ENCODE peak calls at places on chromosomes 11 and 22, in six cellular contexts. I is K562, B is GM12878, Y is HCT116, K is HepG2, S is H1. G is an unnamed sample.

GRCh38 chr11:117921456-117921855 is 7.7 kb downstream of the TMPRSS13 start:
- DNase-seq in I (no peak), B (no peak), Y (no peak), K (no peak), S (no peak), G (no peak)

GRCh38 chr11:44078794-44079193 is 12.7 kb downstream of the ACCS start:
- DNase-seq in I (no peak), B (no peak), Y (no peak), K (no peak), S (no peak), G (no peak)

GRCh38 chr22:24688294-24688693 is 85.3 kb downstream of the GGT1 start:
- DNase-seq in I (no peak), B (no peak), Y (no peak), K (no peak), S (no peak), G (peak)

GRCh38 chr11:125591659-125592304 is 870 bp upstream of the STT3A start:
- DNase-seq in I (peak), B (no peak), Y (no peak), K (peak), S (no peak), G (peak)

GRCh38 chr11:122002926-122003325 is 113.1 kb downstream of the BLID start:
- DNase-seq in I (no peak), B (no peak), Y (no peak), K (no peak), S (no peak), G (no peak)

GRCh38 chr11:68314203-68314885 is 2.0 kb downstream of the LRP5 start:
- DNase-seq in I (no peak), B (no peak), Y (no peak), K (no peak), S (no peak), G (no peak)

GRCh38 chr11:74169736-74170458 is 905 bp downstream of the C2CD3 start:
- DNase-seq in I (peak), B (no peak), Y (no peak), K (no peak), S (no peak), G (no peak)

GRCh38 chr11:82718841-82719240 is 14.8 kb downstream of the FAM181B start:
- DNase-seq in I (no peak), B (no peak), Y (no peak), K (no peak), S (no peak), G (no peak)

GRCh38 chr22:46881373-46882118 is 119.1 kb downstream of the TBC1D22A start:
- DNase-seq in I (no peak), B (no peak), Y (no peak), K (no peak), S (no peak), G (no peak)

GRCh38 chr11:94424662-94425061 is 23.4 kb upstream of the GPR83 start:
- DNase-seq in I (no peak), B (no peak), Y (no peak), K (no peak), S (no peak), G (no peak)

DNA sequence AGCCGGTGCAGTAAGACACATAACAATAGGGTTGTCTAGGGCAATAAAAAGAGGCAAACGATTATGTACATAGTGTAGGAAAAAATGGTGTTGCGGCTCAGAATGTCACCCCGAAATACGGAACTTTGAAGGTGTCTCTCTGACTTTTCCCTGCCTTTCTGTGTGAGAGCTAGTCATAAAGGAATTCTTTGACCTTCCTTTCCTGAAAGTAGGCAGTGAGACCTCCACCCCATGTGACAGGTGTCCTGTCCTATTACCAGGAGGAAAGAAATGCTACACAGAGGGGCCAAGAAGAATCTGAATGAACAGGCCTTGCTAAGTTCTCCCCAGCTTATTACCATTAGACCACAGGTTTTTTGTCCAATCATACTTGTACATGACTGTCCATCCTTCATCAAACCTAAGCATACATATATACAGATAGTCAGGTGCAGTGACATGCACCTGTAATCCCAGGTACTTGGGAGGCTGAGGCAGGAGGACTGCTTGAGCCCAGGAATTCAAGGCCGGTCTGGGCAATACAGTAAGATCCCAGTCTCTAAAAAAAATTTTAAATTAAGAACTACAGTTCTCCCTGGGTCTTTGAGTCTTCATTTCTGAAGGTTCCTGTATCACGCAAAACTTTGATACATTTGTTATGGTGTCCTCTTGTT is 16.1 kb upstream of the TOP3B start:
- DNase-seq in I (no peak), B (no peak), Y (no peak), K (no peak), S (no peak), G (no peak)
- TF ChIP-seq ZNF274 in I (no peak), B (no peak), Y (no peak), K (no peak), S (no peak), G (no peak)

GRCh38 chr11:66119348-66120133 is 49.5 kb downstream of the PACS1 start:
- DNase-seq in I (no peak), B (no peak), Y (peak), K (peak), S (no peak), G (peak)
- TF ChIP-seq ZNF274 in I (no peak), B (no peak), Y (no peak), K (no peak), S (no peak), G (no peak)

GRCh38 chr11:64524534-64525042 is 66.4 kb upstream of the SLC22A12 start:
- DNase-seq in I (no peak), B (no peak), Y (no peak), K (no peak), S (no peak), G (no peak)
- TF ChIP-seq ZNF274 in I (no peak), B (no peak), Y (no peak), K (no peak), S (no peak), G (no peak)

DNA sequence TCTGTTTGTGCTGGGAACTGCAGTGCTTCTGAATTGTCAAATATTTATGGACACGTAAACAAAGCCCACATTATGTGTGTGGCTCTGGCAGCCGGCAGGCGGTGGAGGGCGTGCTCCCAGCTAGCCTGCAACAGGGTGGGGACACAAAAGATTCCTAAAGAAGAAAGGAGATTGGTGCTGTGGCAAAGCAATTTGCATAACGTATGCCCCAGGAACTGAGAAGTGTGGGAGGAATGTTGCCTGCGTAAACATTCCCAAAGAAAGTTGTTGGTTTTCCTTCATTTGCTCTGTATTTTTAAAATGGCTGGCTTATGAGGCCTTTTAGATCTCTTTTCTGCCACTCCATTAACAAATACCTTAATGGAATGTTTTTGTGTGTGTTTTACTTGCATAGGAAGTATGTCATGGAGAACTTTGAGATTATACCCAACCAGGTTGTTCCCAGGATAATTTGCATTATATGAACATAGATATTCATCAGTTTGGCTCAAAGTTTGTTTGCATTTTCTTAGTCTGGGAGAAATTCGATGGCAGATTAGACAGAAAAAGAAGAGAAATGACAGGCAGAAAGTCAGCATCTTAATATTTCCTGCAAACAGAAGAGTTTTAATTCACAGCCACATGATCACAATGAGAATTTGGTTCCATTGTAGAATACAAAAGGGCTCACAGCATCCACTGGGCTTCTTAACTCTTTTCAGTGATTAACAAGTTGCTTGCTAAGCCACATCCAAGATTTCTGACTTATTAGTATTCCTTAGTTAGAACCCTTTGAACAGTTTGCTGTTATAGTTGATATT is 41.8 kb upstream of the DLAT start:
- DNase-seq in I (peak), B (no peak), Y (no peak), K (peak), S (peak), G (peak)
- TF ChIP-seq ZNF274 in I (no peak), B (no peak), Y (no peak), K (no peak), S (no peak), G (no peak)

G was measured in NT2/D1.